ENCODE peak calls at places on chromosome 15, in seven cellular contexts. R is GM20000, M is T-helper 1 cell, I is activated gamma-delta T cell treated with Interleukin-2 at 50 U/mL for 16 hours, T is NCI-H1092, A is kidney glomerular epithelial cell, X is ELR. E is an unnamed sample.

GRCh38 chr15:27665002-27665401 is 434.1 kb downstream of the OCA2 start:
- DNase-seq in R (no peak), M (no peak), I (peak), T (no peak), A (no peak), X (no peak), E (no peak)

GRCh38 chr15:69880616-69881309 is 217.0 kb downstream of the TLE3 start:
- DNase-seq in R (no peak), M (no peak), I (no peak), T (no peak), A (no peak), X (no peak), E (peak)

GRCh38 chr15:85277847-85278246 is 102.6 kb upstream of the AKAP13 start:
- DNase-seq in R (no peak), M (no peak), I (no peak), T (no peak), A (no peak), X (no peak), E (no peak)

GRCh38 chr15:52013151-52013791 is 5.7 kb upstream of the MAPK6 start:
- DNase-seq in R (peak), M (peak), I (no peak), T (no peak), A (peak), X (peak), E (no peak)

GRCh38 chr15:86877171-86877631 is 797.5 kb downstream of the AGBL1 start:
- DNase-seq in R (no peak), M (no peak), I (no peak), T (no peak), A (no peak), X (no peak), E (no peak)

GRCh38 chr15:75197062-75197630 is 4.5 kb upstream of the C15orf39 start:
- DNase-seq in R (no peak), M (no peak), I (no peak), T (no peak), A (no peak), X (no peak), E (no peak)

GRCh38 chr15:31440754-31441298 is 114.2 kb downstream of the KLF13 start:
- DNase-seq in R (no peak), M (peak), I (peak), T (no peak), A (no peak), X (peak), E (no peak)

GRCh38 chr15:33068531-33068990 is 126.0 kb downstream of the FMN1 start:
- DNase-seq in R (no peak), M (no peak), I (no peak), T (no peak), A (peak), X (peak), E (no peak)

GRCh38 chr15:48721061-48721810 is 75.7 kb upstream of the FBN1 start:
- DNase-seq in R (no peak), M (no peak), I (no peak), T (no peak), A (no peak), X (no peak), E (no peak)

GRCh38 chr15:92693922-92694331 is 38.4 kb upstream of the FAM174B start:
- DNase-seq in R (no peak), M (no peak), I (no peak), T (peak), A (no peak), X (peak), E (no peak)

GRCh38 chr15:57146394-57147140 is 228.1 kb downstream of the TCF12 start:
- DNase-seq in R (peak), M (peak), I (no peak), T (peak), A (peak), X (peak), E (peak)

GRCh38 chr15:73265536-73266153 is 103.1 kb downstream of the HCN4 start:
- DNase-seq in R (peak), M (peak), I (peak), T (no peak), A (peak), X (peak), E (no peak)

GRCh38 chr15:84387086-84387485 is 151.5 kb downstream of the GOLGA6L4 start:
- DNase-seq in R (no peak), M (no peak), I (no peak), T (no peak), A (no peak), X (no peak), E (no peak)

GRCh38 chr15:56496635-56497034 is 31.7 kb upstream of the MNS1 start:
- DNase-seq in R (peak), M (peak), I (no peak), T (peak), A (peak), X (peak), E (peak)